ENCODE peak calls at places on chromosomes 3 and 15, in six cellular contexts. O is breast epithelium, G is transverse colon, V is endothelial cell of umbilical vein, K is HCT116, W is GM12891. N is an unnamed sample.

GRCh38 chr3:35946121-35946856 is 307.0 kb downstream of the ARPP21 start:
- DNase-seq in V (peak), W (no peak), K (no peak), G (no peak), O (no peak), N (no peak)

GRCh38 chr15:64810499-64811326 is 14.7 kb downstream of the PIF1 start:
- DNase-seq in K (no peak), V (no peak), W (no peak), O (no peak), G (no peak), N (no peak)

GRCh38 chr3:172709776-172710708 is 825 bp downstream of the NCEH1 start:
- DNase-seq in K (no peak), G (peak), W (no peak), V (peak), O (peak), N (peak)

GRCh38 chr3:46440531-46441294 is 24.0 kb downstream of the LTF start:
- DNase-seq in O (no peak), W (peak), G (peak), V (no peak), K (no peak), N (no peak)

GRCh38 chr3:12461097-12461649 is 23.1 kb upstream of the TSEN2 start:
- DNase-seq in G (no peak), O (no peak), K (no peak), V (no peak), W (no peak), N (no peak)

GRCh38 chr3:123353852-123354238 is 95.0 kb downstream of the ADCY5 start:
- DNase-seq in K (no peak), O (no peak), V (no peak), G (no peak), W (no peak), N (no peak)

GRCh38 chr3:172198428-172198827 is 159.1 kb downstream of the FNDC3B start:
- DNase-seq in W (no peak), O (no peak), V (no peak), G (no peak), K (no peak), N (no peak)

GRCh38 chr3:45119824-45120614 is 26.2 kb downstream of the CDCP1 start:
- DNase-seq in V (no peak), K (no peak), O (no peak), W (no peak), G (no peak), N (no peak)

GRCh38 chr3:10515396-10515795 is 10.0 kb upstream of the ATP2B2 start:
- DNase-seq in G (no peak), W (no peak), O (no peak), V (no peak), K (no peak), N (no peak)

GRCh38 chr3:39383190-39383912 is at the start of gene SLC25A38:
- DNase-seq in O (peak), V (peak), K (peak), W (peak), G (peak), N (peak)

GRCh38 chr15:35719964-35720507 is 174.1 kb upstream of the DPH6 start:
- DNase-seq in K (no peak), G (no peak), V (no peak), O (no peak), W (no peak), N (no peak)

GRCh38 chr3:88150371-88150770 is 612 bp downstream of the C3orf38 start:
- DNase-seq in G (no peak), V (peak), O (no peak), W (peak), K (no peak), N (no peak)

GRCh38 chr3:100006570-100007271 is 107.6 kb downstream of the FILIP1L start:
- DNase-seq in G (no peak), V (peak), W (no peak), K (no peak), O (no peak), N (no peak)

GRCh38 chr3:138407236-138407907 is 27.0 kb upstream of the ESYT3 start:
- DNase-seq in W (no peak), G (no peak), K (no peak), O (no peak), V (no peak), N (no peak)

GRCh38 chr3:115246621-115247020 is 99.5 kb upstream of the ZBTB20 start:
- DNase-seq in W (no peak), V (no peak), G (no peak), K (no peak), O (no peak), N (no peak)

GRCh38 chr3:195839260-195840010 is 27.7 kb upstream of the MUC4 start:
- DNase-seq in V (no peak), W (no peak), G (no peak), K (no peak), O (no peak), N (no peak)

GRCh38 chr15:52121896-52122295 is 9.3 kb upstream of the BCL2L10 start:
- DNase-seq in G (no peak), V (no peak), W (no peak), O (no peak), K (no peak), N (no peak)

GRCh38 chr3:113140876-113141275 is 70.5 kb upstream of the BOC start:
- DNase-seq in V (peak), W (no peak), K (no peak), O (no peak), G (no peak), N (no peak)

GRCh38 chr3:73516656-73517055 is 108.1 kb downstream of the PDZRN3 start:
- DNase-seq in O (peak), W (no peak), K (no peak), V (no peak), G (peak), N (peak)

GRCh38 chr3:72523409-72524172 is 324.7 kb downstream of the SHQ1 start:
- DNase-seq in V (no peak), W (no peak), O (no peak), G (peak), K (no peak), N (peak)

GRCh38 chr3:70358978-70359580 is 46.6 kb upstream of the MDFIC2 start:
- DNase-seq in O (no peak), V (peak), G (no peak), K (peak), W (no peak), N (no peak)

GRCh38 chr3:140896997-140897396 is 44.6 kb upstream of the SLC25A36 start:
- DNase-seq in V (no peak), O (no peak), K (no peak), G (no peak), W (no peak), N (no peak)

GRCh38 chr15:79086814-79087213 is 3.8 kb downstream of the RASGRF1 start:
- DNase-seq in V (no peak), W (no peak), K (no peak), G (no peak), O (no peak), N (no peak)

GRCh38 chr3:89619263-89619662 is 511.8 kb downstream of the EPHA3 start:
- DNase-seq in V (no peak), W (no peak), K (no peak), G (no peak), O (no peak), N (no peak)

GRCh38 chr3:42689421-42690014 is 4.2 kb downstream of the KLHL40 start:
- DNase-seq in G (no peak), K (no peak), W (no peak), O (no peak), V (no peak), N (no peak)

GRCh38 chr3:192128060-192128459 is 599.3 kb downstream of the FGF12 start:
- DNase-seq in V (no peak), G (no peak), O (no peak), K (no peak), W (no peak), N (no peak)

GRCh38 chr3:52080830-52081719 is 24.7 kb upstream of the DUSP7 start:
- DNase-seq in K (no peak), O (no peak), G (no peak), V (no peak), W (no peak), N (no peak)

GRCh38 chr3:127710473-127710941 is 37.8 kb downstream of the ABTB1 start:
- DNase-seq in K (no peak), G (peak), V (no peak), W (no peak), O (no peak), N (no peak)

GRCh38 chr3:179088306-179088705 is 16.7 kb upstream of the ZMAT3 start:
- DNase-seq in W (no peak), K (no peak), G (no peak), O (no peak), V (no peak), N (no peak)

GRCh38 chr3:21274000-21274671 is 476.9 kb downstream of the ZNF385D start:
- DNase-seq in O (no peak), G (no peak), K (no peak), V (peak), W (no peak), N (no peak)

GRCh38 chr3:175057406-175057805 is 198.3 kb downstream of the NAALADL2 start:
- DNase-seq in V (no peak), W (no peak), O (no peak), K (no peak), G (no peak), N (no peak)

GRCh38 chr15:70125605-70126004 is 27.9 kb upstream of the TLE3 start:
- DNase-seq in V (no peak), G (no peak), K (no peak), W (no peak), O (no peak), N (no peak)

GRCh38 chr3:195226900-195227447 is 44.0 kb downstream of the XXYLT1 start:
- DNase-seq in K (no peak), W (no peak), O (no peak), G (no peak), V (peak), N (no peak)

GRCh38 chr3:140343709-140344417 is 334.0 kb upstream of the TRIM42 start:
- DNase-seq in G (no peak), O (no peak), V (no peak), W (no peak), K (no peak), N (no peak)

GRCh38 chr3:171116365-171116764 is 89.8 kb upstream of the SLC2A2 start:
- DNase-seq in W (no peak), G (no peak), V (peak), O (no peak), K (no peak), N (no peak)

GRCh38 chr15:85964471-85964870 is 115.2 kb upstream of the AGBL1 start:
- DNase-seq in W (no peak), K (no peak), V (no peak), G (no peak), O (no peak), N (no peak)

GRCh38 chr3:124420392-124420791 is 309.9 kb upstream of the UMPS start:
- DNase-seq in O (no peak), W (no peak), K (no peak), G (no peak), V (no peak), N (no peak)
- TF ChIP-seq POLR2AphosphoS5 in O (no peak), W (no peak), K (no peak), G (no peak), V (no peak), N (peak)

GRCh38 chr15:25674948-25675347 is 188.2 kb downstream of the ATP10A start:
- DNase-seq in K (no peak), V (no peak), W (no peak), O (peak), G (peak), N (peak)
- TF ChIP-seq POLR2AphosphoS5 in K (no peak), V (no peak), W (no peak), O (no peak), G (no peak), N (peak)

GRCh38 chr3:151837057-151837456 is 23.1 kb downstream of the AADAC start:
- DNase-seq in K (peak), V (peak), O (peak), G (no peak), W (no peak), N (peak)
- TF ChIP-seq POLR2AphosphoS5 in K (peak), V (no peak), O (no peak), G (no peak), W (no peak), N (peak)

DNA sequence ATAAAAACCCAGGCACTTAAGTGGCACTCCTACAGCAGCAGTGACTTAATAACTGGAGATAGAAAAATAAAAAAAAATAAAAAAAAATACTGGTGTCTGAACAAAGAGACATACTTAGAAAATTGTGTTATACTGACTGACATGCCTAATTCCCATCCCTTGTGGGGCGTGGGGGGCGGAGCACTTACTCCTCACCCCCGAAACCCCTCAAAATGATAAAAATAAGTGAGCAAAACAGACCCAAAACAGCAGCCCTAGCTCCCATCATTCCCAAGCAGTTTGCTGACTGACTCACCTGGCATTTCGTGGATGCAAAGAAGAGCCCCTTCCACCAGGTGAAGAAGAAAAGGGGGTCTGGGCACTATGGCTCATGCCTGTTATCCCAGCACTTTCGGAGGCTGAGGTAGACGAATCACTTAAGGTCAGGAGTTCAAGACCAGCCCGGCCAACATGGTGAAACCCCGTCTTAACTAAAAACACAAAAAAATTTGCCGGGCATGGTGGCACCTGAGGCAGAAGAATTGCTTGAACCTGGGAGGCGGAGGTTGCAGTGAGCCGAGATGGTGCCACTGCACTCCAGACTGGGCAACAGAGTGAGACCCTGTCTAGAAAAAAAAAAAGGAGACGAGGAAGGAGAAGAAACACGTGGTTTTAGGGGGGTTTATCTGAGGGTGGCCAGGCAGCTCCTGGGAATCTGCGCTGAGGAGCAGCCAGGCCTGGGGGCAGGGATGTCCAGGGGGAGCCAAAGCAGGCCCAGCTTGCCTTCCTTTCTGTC is 50.8 kb upstream of the BLM start:
- DNase-seq in W (no peak), G (no peak), V (no peak), K (no peak), O (no peak), N (no peak)
- TF ChIP-seq POLR2AphosphoS5 in W (no peak), G (no peak), V (no peak), K (no peak), O (no peak), N (no peak)

DNA sequence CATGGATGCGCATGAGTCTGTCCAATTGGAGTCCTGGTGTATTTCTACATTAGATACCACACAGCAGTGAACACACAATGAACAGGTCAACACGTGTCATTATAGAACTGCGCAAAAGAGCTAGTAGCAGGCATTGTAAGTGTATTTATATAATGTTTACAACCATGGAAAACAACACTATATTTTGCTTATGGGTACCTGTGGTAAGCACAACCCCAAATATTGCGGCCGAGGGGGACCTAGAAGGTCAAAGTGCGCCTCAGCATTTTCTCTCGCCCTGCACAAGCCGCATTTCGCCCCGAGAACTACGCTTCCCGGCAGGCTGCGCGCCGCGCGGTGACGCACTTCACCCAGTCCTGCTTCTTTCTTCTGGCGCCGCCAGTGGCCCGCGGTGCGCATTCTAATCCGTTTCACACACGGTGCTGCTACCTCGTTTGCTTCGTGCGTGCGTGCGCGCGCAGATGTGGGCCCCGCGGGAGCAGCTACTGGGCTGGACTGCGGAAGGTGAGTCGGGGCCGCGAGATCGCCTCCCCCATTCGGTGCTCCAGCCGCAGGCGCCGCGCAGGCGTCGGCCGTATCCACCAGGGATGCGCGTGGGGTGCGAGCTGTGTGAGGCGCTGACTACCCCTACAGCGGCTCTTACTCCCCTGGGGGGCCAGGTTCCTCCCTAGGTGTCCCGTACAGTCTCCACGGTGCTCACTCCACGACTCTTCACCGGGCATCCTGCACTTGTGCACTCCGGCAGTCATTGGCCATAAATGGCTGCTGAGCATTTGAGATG is at the start of gene ZNF589:
- DNase-seq in V (peak), W (peak), O (peak), G (peak), K (peak), N (peak)
- TF ChIP-seq POLR2AphosphoS5 in V (no peak), W (peak), O (peak), G (peak), K (peak), N (peak)

GRCh38 chr3:84983490-84983889 is 24.7 kb downstream of the CADM2 start:
- DNase-seq in O (no peak), V (no peak), W (no peak), K (no peak), G (no peak), N (no peak)
- TF ChIP-seq POLR2AphosphoS5 in O (no peak), V (no peak), W (no peak), K (no peak), G (no peak), N (no peak)

GRCh38 chr3:23888617-23889228 is 28.1 kb downstream of the NKIRAS1 start:
- DNase-seq in G (no peak), W (no peak), O (no peak), V (peak), K (peak), N (no peak)

GRCh38 chr3:23889401-23889800 is 27.4 kb downstream of the NKIRAS1 start:
- DNase-seq in W (no peak), K (no peak), V (no peak), G (no peak), O (peak), N (no peak)

GRCh38 chr3:23886311-23886710 is 30.5 kb downstream of the NKIRAS1 start:
- DNase-seq in K (no peak), V (no peak), G (no peak), W (no peak), O (no peak), N (no peak)

GRCh38 chr3:23894166-23895061 is 22.4 kb downstream of the NKIRAS1 start:
- DNase-seq in V (no peak), W (no peak), O (no peak), K (no peak), G (no peak), N (no peak)

DNA sequence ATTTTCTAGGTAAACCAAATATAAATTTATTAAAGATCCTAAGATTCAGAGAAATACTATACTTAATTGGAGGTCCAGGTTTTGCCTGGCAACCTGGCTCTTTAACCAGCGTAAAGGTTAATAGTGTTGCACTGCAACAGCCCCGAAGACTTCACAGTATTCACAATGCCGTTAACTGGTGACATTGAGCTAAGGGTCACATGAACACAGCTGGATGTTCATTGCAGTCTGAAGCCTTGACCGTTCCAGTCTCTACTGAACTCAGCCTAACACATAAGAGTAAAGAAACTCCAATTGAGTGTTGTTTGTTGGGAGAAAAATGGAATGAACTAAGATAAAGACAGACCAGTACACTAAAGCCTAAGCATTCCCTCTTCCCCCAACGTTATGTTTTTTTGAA is 26.8 kb downstream of the NKIRAS1 start:
- DNase-seq in K (no peak), V (no peak), W (no peak), G (no peak), O (no peak), N (no peak)
- TF ChIP-seq POLR2AphosphoS5 in K (no peak), V (no peak), W (no peak), G (no peak), O (no peak), N (no peak)

GRCh38 chr15:55289011-55289572 is 521 bp downstream of the RAB27A start:
- DNase-seq in O (peak), W (no peak), V (peak), K (no peak), G (peak), N (peak)
- TF ChIP-seq POLR2AphosphoS5 in O (peak), W (no peak), V (no peak), K (no peak), G (no peak), N (peak)

GRCh38 chr3:66497288-66497972 is 3.4 kb downstream of the LRIG1 start:
- DNase-seq in O (no peak), V (no peak), K (no peak), G (no peak), W (no peak), N (peak)
- TF ChIP-seq POLR2AphosphoS5 in O (no peak), V (no peak), K (no peak), G (peak), W (no peak), N (peak)

GRCh38 chr3:124559650-124560405 is 170.4 kb upstream of the UMPS start:
- DNase-seq in V (peak), G (peak), K (peak), O (peak), W (peak), N (peak)

GRCh38 chr3:124557433-124558232 is 172.6 kb upstream of the UMPS start:
- DNase-seq in V (peak), W (no peak), O (no peak), G (peak), K (no peak), N (no peak)

GRCh38 chr3:124560406-124561215 is 169.6 kb upstream of the UMPS start:
- DNase-seq in V (no peak), W (no peak), K (no peak), O (no peak), G (no peak), N (no peak)

GRCh38 chr3:124556636-124557035 is 173.6 kb upstream of the UMPS start:
- DNase-seq in O (no peak), G (no peak), V (no peak), W (no peak), K (no peak), N (no peak)

DNA sequence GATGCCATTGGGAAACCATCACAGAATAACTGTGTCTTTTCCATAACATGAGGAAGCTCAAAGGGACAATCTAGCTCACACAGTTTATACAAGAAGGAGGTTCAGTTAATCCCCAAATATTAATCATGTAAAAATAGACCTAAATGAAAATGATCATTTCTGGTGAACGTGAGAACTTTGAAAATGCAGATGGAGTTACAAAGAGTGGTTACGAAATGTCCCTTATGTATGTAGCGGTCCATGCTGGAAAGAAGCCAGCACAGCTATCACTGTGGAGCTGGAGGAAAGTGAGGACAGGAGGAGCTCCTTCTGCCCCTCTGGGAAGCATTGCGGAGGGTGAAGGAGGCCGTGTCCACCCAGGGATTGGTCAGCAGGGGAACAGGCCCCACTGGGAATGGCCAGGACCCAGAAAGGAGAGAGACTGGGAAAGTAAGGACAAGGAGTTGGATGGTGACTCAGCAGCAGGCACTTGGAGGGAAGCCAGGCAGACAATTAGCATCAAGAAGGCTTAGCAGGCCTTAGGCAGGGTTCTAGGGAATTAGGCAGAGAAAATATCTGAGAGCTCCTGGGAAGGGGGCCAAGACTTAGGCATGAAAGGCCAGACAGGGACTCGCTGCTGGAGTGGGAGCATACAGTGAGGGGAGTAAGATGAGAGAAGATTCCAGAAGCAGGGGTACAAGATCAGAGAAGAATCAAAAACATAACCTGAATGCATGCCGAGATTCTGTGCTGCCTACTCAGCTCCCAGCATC is 171.2 kb upstream of the UMPS start:
- DNase-seq in K (peak), O (peak), V (peak), G (peak), W (no peak), N (peak)
- TF ChIP-seq POLR2AphosphoS5 in K (no peak), O (no peak), V (no peak), G (peak), W (no peak), N (peak)